ENCODE peak calls at places on chromosomes 13 and 19, in five cellular contexts. One of them, this sample, is unnamed.

GRCh38 chr19:4737955-4738580 is 14.4 kb upstream of the DPP9 start:
- DNase-seq in iris pigment epithelial cell: no peak
- DNase-seq in epithelial cell of proximal tubule: no peak
- DNase-seq in choroid plexus epithelial cell: no peak
- DNase-seq in cerebellar nuclear complex: no peak
- DNase-seq in this sample: peak; percentile 25

GRCh38 chr19:2476451-2477140 is 669 bp downstream of the GADD45B start:
- DNase-seq in iris pigment epithelial cell: peak; percentile 77
- DNase-seq in epithelial cell of proximal tubule: no peak
- DNase-seq in choroid plexus epithelial cell: peak; percentile 91
- DNase-seq in cerebellar nuclear complex: no peak
- DNase-seq in this sample: peak; percentile 85

GRCh38 chr13:52353116-52353718 is 52.8 kb downstream of the THSD1 start:
- DNase-seq in iris pigment epithelial cell: peak; percentile 45
- DNase-seq in epithelial cell of proximal tubule: no peak
- DNase-seq in choroid plexus epithelial cell: peak; percentile 39
- DNase-seq in cerebellar nuclear complex: no peak
- DNase-seq in this sample: no peak

GRCh38 chr19:32599736-32600157 is 18.8 kb downstream of the PDCD5 start:
- DNase-seq in iris pigment epithelial cell: peak; percentile 70
- DNase-seq in epithelial cell of proximal tubule: peak; percentile 22
- DNase-seq in choroid plexus epithelial cell: peak; percentile 86
- DNase-seq in cerebellar nuclear complex: no peak
- DNase-seq in this sample: peak; percentile 71

GRCh38 chr13:105773887-105774538 is 761.4 kb downstream of the EFNB2 start:
- DNase-seq in iris pigment epithelial cell: peak; percentile 94
- DNase-seq in epithelial cell of proximal tubule: peak; percentile 84
- DNase-seq in choroid plexus epithelial cell: peak; percentile 66
- DNase-seq in cerebellar nuclear complex: no peak
- DNase-seq in this sample: peak; percentile 40

GRCh38 chr19:18436651-18437478 is 1.1 kb downstream of the ISYNA1 start:
- DNase-seq in iris pigment epithelial cell: peak; percentile 91
- DNase-seq in epithelial cell of proximal tubule: no peak
- DNase-seq in choroid plexus epithelial cell: peak; percentile 95
- DNase-seq in cerebellar nuclear complex: no peak
- DNase-seq in this sample: peak; percentile 96

GRCh38 chr19:35522745-35523327 is 5.3 kb downstream of the SBSN start:
- DNase-seq in iris pigment epithelial cell: no peak
- DNase-seq in epithelial cell of proximal tubule: no peak
- DNase-seq in choroid plexus epithelial cell: no peak
- DNase-seq in cerebellar nuclear complex: no peak
- DNase-seq in this sample: no peak

GRCh38 chr13:57633950-57634828 is 2.6 kb downstream of the PCDH17 start:
- DNase-seq in iris pigment epithelial cell: no peak
- DNase-seq in epithelial cell of proximal tubule: no peak
- DNase-seq in choroid plexus epithelial cell: no peak
- DNase-seq in cerebellar nuclear complex: no peak
- DNase-seq in this sample: no peak

GRCh38 chr19:996051-996838 is 4.0 kb upstream of the GRIN3B start:
- DNase-seq in iris pigment epithelial cell: peak; percentile 56
- DNase-seq in epithelial cell of proximal tubule: no peak
- DNase-seq in choroid plexus epithelial cell: peak; percentile 54
- DNase-seq in cerebellar nuclear complex: no peak
- DNase-seq in this sample: peak; percentile 70

GRCh38 chr19:29680447-29680846 is 15.2 kb downstream of the PLEKHF1 start:
- DNase-seq in iris pigment epithelial cell: no peak
- DNase-seq in epithelial cell of proximal tubule: no peak
- DNase-seq in choroid plexus epithelial cell: no peak
- DNase-seq in cerebellar nuclear complex: no peak
- DNase-seq in this sample: no peak